ENCODE peak calls at places on chromosomes 1 and 21, in five cellular contexts. Z, P, U, L and T are unnamed samples.

GRCh38 chr1:246096356-246096755 is 410.7 kb downstream of the SMYD3 start:
- DNase-seq in Z (no peak), P (no peak), U (no peak), L (no peak), T (no peak)

GRCh38 chr1:161379071-161379470 is 11.4 kb upstream of the CFAP126 start:
- DNase-seq in Z (no peak), P (no peak), U (peak; percentile 69), L (no peak), T (no peak)

GRCh38 chr1:87968259-87968955 is 639.7 kb downstream of the LMO4 start:
- DNase-seq in Z (peak; percentile 50), P (peak; percentile 21), U (peak; percentile 95), L (no peak), T (no peak)

GRCh38 chr1:84715620-84716019 is 25.4 kb upstream of the SSX2IP start:
- DNase-seq in Z (no peak), P (no peak), U (no peak), L (no peak), T (no peak)

GRCh38 chr1:163213626-163214025 is 10.9 kb upstream of the RGS5 start:
- DNase-seq in Z (no peak), P (no peak), U (no peak), L (no peak), T (no peak)

GRCh38 chr1:109385417-109385816 is 12.3 kb downstream of the SORT1 start:
- DNase-seq in Z (peak; percentile 82), P (no peak), U (no peak), L (no peak), T (no peak)

GRCh38 chr1:233738396-233738795 is 124.5 kb downstream of the KCNK1 start:
- DNase-seq in Z (no peak), P (no peak), U (no peak), L (no peak), T (no peak)

GRCh38 chr1:20099533-20099932 is 19.8 kb downstream of the PLA2G2D start:
- DNase-seq in Z (no peak), P (no peak), U (no peak), L (no peak), T (no peak)

GRCh38 chr1:89547563-89548485 is 23.2 kb downstream of the LRRC8B start:
- DNase-seq in Z (no peak), P (no peak), U (no peak), L (no peak), T (peak; percentile 19)

GRCh38 chr21:14120091-14120734 is 90.5 kb downstream of the LIPI start:
- DNase-seq in Z (peak; percentile 48), P (peak; percentile 49), U (no peak), L (no peak), T (peak; percentile 75)

GRCh38 chr1:54585181-54586066 is 37.4 kb downstream of the ACOT11 start:
- DNase-seq in Z (no peak), P (no peak), U (no peak), L (no peak), T (no peak)

GRCh38 chr1:3477241-3478109 is 23.0 kb downstream of the ARHGEF16 start:
- DNase-seq in Z (no peak), P (no peak), U (no peak), L (peak; percentile 30), T (no peak)

GRCh38 chr1:30657131-30658013 is 66.0 kb downstream of the MATN1 start:
- DNase-seq in Z (no peak), P (peak; percentile 84), U (no peak), L (no peak), T (no peak)

GRCh38 chr1:152515454-152515823 is 1.2 kb downstream of the CRCT1 start:
- DNase-seq in Z (no peak), P (no peak), U (peak; percentile 8), L (no peak), T (no peak)

GRCh38 chr1:223102797-223103533 is 40.1 kb downstream of the TLR5 start:
- DNase-seq in Z (peak; percentile 30), P (no peak), U (no peak), L (no peak), T (no peak)

GRCh38 chr1:173042806-173043205 is 7.9 kb downstream of the TNFSF18 start:
- DNase-seq in Z (no peak), P (no peak), U (no peak), L (no peak), T (no peak)

GRCh38 chr1:29804181-29804899 is 568.0 kb downstream of the PTPRU start:
- DNase-seq in Z (no peak), P (no peak), U (no peak), L (no peak), T (no peak)

GRCh38 chr1:40532844-40533424 is 1.5 kb downstream of the ZNF684 start:
- DNase-seq in Z (peak; percentile 26), P (peak; percentile 63), U (peak; percentile 65), L (peak; percentile 33), T (peak; percentile 74)

GRCh38 chr1:44296794-44297193 is 58.3 kb downstream of the ERI3 start:
- DNase-seq in Z (no peak), P (no peak), U (no peak), L (no peak), T (no peak)

GRCh38 chr21:45142469-45142868 is 68.1 kb downstream of the ADARB1 start:
- DNase-seq in Z (no peak), P (no peak), U (peak; percentile 64), L (no peak), T (no peak)

GRCh38 chr1:98177751-98178150 is 256.9 kb upstream of the DPYD start:
- DNase-seq in Z (no peak), P (no peak), U (no peak), L (no peak), T (no peak)

GRCh38 chr1:116345830-116346229 is 27.2 kb upstream of the ATP1A1 start:
- DNase-seq in Z (no peak), P (no peak), U (no peak), L (no peak), T (no peak)

GRCh38 chr1:198903203-198903602 is 264.4 kb downstream of the PTPRC start:
- DNase-seq in Z (peak; percentile 17), P (no peak), U (peak; percentile 49), L (no peak), T (no peak)

GRCh38 chr21:18369115-18369514 is 34.5 kb downstream of the TMPRSS15 start:
- DNase-seq in Z (peak; percentile 27), P (no peak), U (peak; percentile 4), L (no peak), T (peak; percentile 6)

GRCh38 chr1:163191301-163191700 is 11.4 kb downstream of the RGS5 start:
- DNase-seq in Z (no peak), P (no peak), U (no peak), L (no peak), T (peak; percentile 4)

GRCh38 chr1:202280595-202280994 is 61.1 kb downstream of the UBE2T start:
- DNase-seq in Z (no peak), P (no peak), U (no peak), L (no peak), T (no peak)

GRCh38 chr21:33893917-33894316 is 21.7 kb downstream of the ATP5PO start:
- DNase-seq in Z (no peak), P (no peak), U (no peak), L (no peak), T (no peak)

GRCh38 chr1:169550294-169550693 is 36.0 kb downstream of the F5 start:
- DNase-seq in Z (no peak), P (no peak), U (peak; percentile 68), L (peak; percentile 34), T (peak; percentile 62)

GRCh38 chr1:117654485-117655219 is 48.8 kb downstream of the TENT5C start:
- DNase-seq in Z (no peak), P (no peak), U (no peak), L (no peak), T (peak; percentile 95)

GRCh38 chr1:66585002-66585401 is 51.0 kb downstream of the SGIP1 start:
- DNase-seq in Z (no peak), P (no peak), U (no peak), L (no peak), T (no peak)

GRCh38 chr1:245166471-245166885 is 11.7 kb downstream of the KIF26B start:
- DNase-seq in Z (no peak), P (no peak), U (peak; percentile 64), L (no peak), T (no peak)

GRCh38 chr1:200588698-200589097 is 31.9 kb downstream of the KIF14 start:
- DNase-seq in Z (no peak), P (no peak), U (no peak), L (no peak), T (peak; percentile 17)

GRCh38 chr1:7046891-7047290 is 261.6 kb downstream of the CAMTA1 start:
- DNase-seq in Z (no peak), P (no peak), U (no peak), L (no peak), T (no peak)

DNA sequence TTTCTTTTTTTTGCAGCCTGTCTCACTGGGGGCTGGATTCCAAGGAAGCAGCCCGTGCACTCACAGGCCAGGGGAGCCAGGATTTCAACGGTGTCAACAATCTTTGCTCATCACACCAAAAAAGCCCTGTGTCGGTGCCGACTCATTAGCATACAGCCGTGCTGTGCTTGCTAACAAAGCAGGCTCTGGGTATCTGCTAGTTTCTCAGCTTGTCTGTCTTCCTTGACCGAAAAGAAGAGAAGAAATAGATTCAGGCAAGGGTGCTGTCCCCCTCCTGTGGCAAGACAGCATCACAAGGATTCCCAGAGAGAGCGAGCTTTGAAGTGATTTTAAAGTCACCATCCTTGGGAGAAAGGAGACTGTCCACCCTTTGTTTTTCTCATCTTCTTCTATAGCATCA is 214.7 kb downstream of the SDCCAG8 start:
- DNase-seq in Z (no peak), P (no peak), U (no peak), L (no peak), T (no peak)
- TF ChIP-seq CTCF in Z (no peak), P (no peak), U (no peak), L (no peak), T (no peak)

DNA sequence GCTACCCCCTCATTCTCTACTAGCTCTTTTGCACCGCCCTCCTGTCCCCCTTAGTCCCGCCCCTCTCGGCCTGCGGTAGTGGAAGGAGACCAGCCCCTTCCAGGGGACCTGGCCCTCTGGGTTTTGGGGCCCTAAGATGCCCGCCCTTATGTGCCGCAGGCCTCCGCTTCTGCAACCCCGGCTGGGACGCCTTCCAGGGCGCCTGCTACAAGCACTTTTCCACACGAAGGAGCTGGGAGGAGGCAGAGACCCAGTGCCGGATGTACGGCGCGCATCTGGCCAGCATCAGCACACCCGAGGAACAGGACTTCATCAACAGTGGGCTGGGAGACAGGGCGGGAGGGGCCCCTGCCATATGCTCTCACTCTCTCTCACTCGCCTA is 14.9 kb downstream of the BCAN start:
- DNase-seq in Z (no peak), P (no peak), U (no peak), L (no peak), T (no peak)
- H3K4me3 ChIP-seq in Z (peak overlapping the region; percentile 47), P (no peak overlapping the region), U (peak overlapping the region; percentile 40), L (no peak overlapping the region), T (no peak overlapping the region)

GRCh38 chr1:191520345-191520744 is 637.9 kb upstream of the RGS18 start:
- DNase-seq in Z (no peak), P (no peak), U (no peak), L (no peak), T (no peak)

GRCh38 chr1:191519519-191519918 is 638.7 kb upstream of the RGS18 start:
- DNase-seq in Z (no peak), P (no peak), U (no peak), L (no peak), T (no peak)

DNA sequence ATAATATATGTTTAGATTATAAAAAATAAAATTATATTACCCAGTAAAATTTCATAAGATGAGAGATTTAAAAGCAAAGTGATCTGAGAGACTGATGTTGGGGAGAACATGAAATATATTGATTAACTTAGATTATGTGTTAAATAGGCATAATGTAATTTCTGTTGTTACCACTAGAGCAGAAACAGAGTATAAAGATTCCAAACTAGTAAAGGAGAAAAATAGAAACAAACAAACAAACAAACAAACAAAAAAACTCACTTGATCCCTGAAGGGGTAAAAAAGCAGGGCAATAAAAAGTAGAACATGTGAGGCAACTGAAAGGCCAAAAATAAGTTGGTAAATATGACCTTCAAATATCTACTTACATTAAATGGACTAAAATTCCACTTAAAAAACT is 640.4 kb upstream of the RGS18 start:
- DNase-seq in Z (no peak), P (no peak), U (no peak), L (no peak), T (no peak)
- TF ChIP-seq CTCF in Z (no peak), P (no peak), U (no peak), L (no peak), T (no peak)

GRCh38 chr1:230643887-230644286 is 1.6 kb downstream of the COG2 start:
- DNase-seq in Z (no peak), P (no peak), U (peak; percentile 17), L (peak; percentile 7), T (peak; percentile 27)
- H3K4me3 ChIP-seq in Z (no peak overlapping the region), P (peak overlapping the region; percentile 86), U (peak overlapping the region; percentile 78), L (peak overlapping the region; percentile 79), T (peak overlapping the region; percentile 88)